ENCODE peak calls at places on chromosome 15, in four cellular contexts. Y is stromal cell of bone marrow, I is HCEC 1CT, C is NCI-H748 treated with DMSO at 0.1 percent for 48 hours. U is an unnamed sample.

GRCh38 chr15:62394079-62394478 is 229.0 kb upstream of the C2CD4B start:
- DNase-seq in I (peak; percentile 35), Y (no peak), C (no peak), U (no peak)

GRCh38 chr15:86089422-86089821 is 9.8 kb downstream of the AGBL1 start:
- DNase-seq in I (no peak), C (no peak), Y (no peak), U (no peak)

GRCh38 chr15:89436560-89437311 is 59.6 kb downstream of the RHCG start:
- DNase-seq in Y (no peak), C (no peak), I (no peak), U (no peak)

GRCh38 chr15:74046275-74046674 is 36.1 kb downstream of the GOLGA6A start:
- DNase-seq in C (no peak), I (no peak), Y (no peak), U (no peak)

GRCh38 chr15:68593826-68594532 is 15.2 kb downstream of the CORO2B start:
- DNase-seq in C (no peak), Y (no peak), I (no peak), U (no peak)

GRCh38 chr15:55774113-55774970 is 31.4 kb upstream of the PRTG start:
- DNase-seq in I (peak; percentile 15), C (no peak), Y (no peak), U (peak; percentile 32)

GRCh38 chr15:23532019-23532418 is 33.5 kb upstream of the MKRN3 start:
- DNase-seq in C (no peak), I (no peak), Y (peak; percentile 3), U (no peak)

GRCh38 chr15:71730277-71731144 is 79.8 kb upstream of the NR2E3 start:
- DNase-seq in C (peak; percentile 16), Y (peak; percentile 47), I (peak; percentile 63), U (peak; percentile 73)

GRCh38 chr15:35271371-35272043 is 186.4 kb upstream of the NANOGP8 start:
- DNase-seq in I (peak; percentile 73), Y (no peak), C (no peak), U (no peak)

GRCh38 chr15:38145671-38146111 is 106.9 kb upstream of the SPRED1 start:
- DNase-seq in Y (no peak), C (no peak), I (no peak), U (no peak)

GRCh38 chr15:38253448-38253847 is 812 bp downstream of the SPRED1 start:
- DNase-seq in Y (peak; percentile 41), C (no peak), I (peak; percentile 74), U (peak; percentile 2)

GRCh38 chr15:95410757-95411156 is 919.7 kb upstream of the NR2F2 start:
- DNase-seq in Y (no peak), C (no peak), I (no peak), U (no peak)

GRCh38 chr15:98735304-98735703 is 87.0 kb downstream of the IGF1R start:
- DNase-seq in I (no peak), Y (no peak), C (no peak), U (no peak)

GRCh38 chr15:83654379-83655236 is 685 bp downstream of the ADAMTSL3 start:
- DNase-seq in I (no peak), C (no peak), Y (no peak), U (no peak)

GRCh38 chr15:89196994-89197393 is 24.4 kb downstream of the RLBP1 start:
- DNase-seq in C (no peak), Y (no peak), I (no peak), U (no peak)

GRCh38 chr15:61640751-61641150 is 411.6 kb upstream of the RORA start:
- DNase-seq in I (no peak), C (no peak), Y (no peak), U (no peak)

GRCh38 chr15:66167854-66168253 is 85.7 kb downstream of the MEGF11 start:
- DNase-seq in C (no peak), I (no peak), Y (no peak), U (no peak)

GRCh38 chr15:74384566-74385441 is 17.4 kb upstream of the CYP11A1 start:
- DNase-seq in I (no peak), Y (no peak), C (no peak), U (no peak)

GRCh38 chr15:45892182-45892581 is 257.4 kb downstream of the SQOR start:
- DNase-seq in C (no peak), I (no peak), Y (no peak), U (no peak)

GRCh38 chr15:58434334-58434888 is 2.6 kb downstream of the LIPC start:
- DNase-seq in I (no peak), Y (no peak), C (no peak), U (no peak)

GRCh38 chr15:60612400-60613048 is 133.6 kb upstream of the ICE2 start:
- DNase-seq in Y (no peak), I (no peak), C (no peak), U (no peak)

GRCh38 chr15:55714064-55714463 is 28.9 kb downstream of the PRTG start:
- DNase-seq in C (no peak), Y (no peak), I (no peak), U (no peak)

GRCh38 chr15:99729920-99730319 is 3.3 kb downstream of the LYSMD4 start:
- DNase-seq in C (no peak), Y (no peak), I (peak; percentile 47), U (peak; percentile 44)

GRCh38 chr15:101502572-101503295 is 13.2 kb upstream of the PCSK6 start:
- DNase-seq in Y (no peak), C (no peak), I (no peak), U (no peak)

GRCh38 chr15:84685304-84685703 is 27.3 kb upstream of the NMB start:
- DNase-seq in C (no peak), Y (peak; percentile 87), I (peak; percentile 91), U (no peak)

GRCh38 chr15:92409521-92409920 is 15.8 kb downstream of the ST8SIA2 start:
- DNase-seq in Y (no peak), I (no peak), C (no peak), U (no peak)

U was measured in HuH-7.